ENCODE peak calls at places on chromosomes 12 and 14, in ten cellular contexts. H, V, N, C, E, D, W, L, F and G are unnamed samples.

GRCh38 chr14:36826614-36827013 is 165.0 kb downstream of the PAX9 start:
- DNase-seq in V (no peak), F (no peak), D (no peak), H (no peak), W (no peak), C (no peak), L (no peak), E (no peak), N (no peak), G (no peak)

GRCh38 chr12:79380402-79380801 is 310.4 kb downstream of the PAWR start:
- DNase-seq in C (no peak), F (no peak), W (no peak), E (no peak), H (no peak), D (no peak), N (no peak), L (no peak), V (no peak), G (no peak)

GRCh38 chr12:2268478-2269286 is 215.9 kb downstream of the CACNA1C start:
- DNase-seq in F (no peak), L (no peak), E (peak; percentile 90), C (no peak), N (no peak), D (no peak), H (peak; percentile 26), W (peak; percentile 78), V (peak; percentile 42), G (no peak)

GRCh38 chr14:103519837-103520212 is 2.8 kb downstream of the CKB start:
- DNase-seq in C (no peak), L (peak; percentile 46), E (no peak), D (no peak), W (no peak), N (no peak), V (no peak), H (no peak), F (no peak), G (no peak)

GRCh38 chr14:25233613-25234012 is 183.7 kb upstream of the STXBP6 start:
- DNase-seq in E (no peak), N (no peak), W (no peak), F (no peak), C (no peak), L (no peak), D (no peak), V (no peak), H (no peak), G (no peak)

GRCh38 chr12:69161835-69162234 is 77.5 kb upstream of the CPSF6 start:
- DNase-seq in C (no peak), W (no peak), H (no peak), N (peak; percentile 37), D (no peak), E (peak; percentile 41), F (peak; percentile 2), V (no peak), L (no peak), G (no peak)

GRCh38 chr12:95763809-95764253 is 26.7 kb downstream of the NTN4 start:
- DNase-seq in D (no peak), N (no peak), W (peak; percentile 28), C (no peak), V (peak; percentile 44), E (peak; percentile 97), H (peak; percentile 53), L (no peak), F (no peak), G (no peak)

GRCh38 chr12:95016120-95016519 is 12.6 kb upstream of the NDUFA12 start:
- DNase-seq in W (no peak), N (no peak), D (no peak), L (no peak), F (no peak), H (no peak), V (no peak), E (no peak), C (no peak), G (no peak)

GRCh38 chr12:51926064-51926632 is 18.8 kb downstream of the ACVRL1 start:
- DNase-seq in W (no peak), C (no peak), N (no peak), F (no peak), E (no peak), L (no peak), V (no peak), H (peak; percentile 62), D (no peak), G (no peak)

GRCh38 chr12:43728117-43728516 is 30.5 kb downstream of the PUS7L start:
- DNase-seq in W (no peak), E (peak; percentile 27), H (no peak), V (no peak), C (no peak), L (no peak), F (no peak), N (no peak), D (no peak), G (no peak)

GRCh38 chr12:106342397-106343212 is 14.9 kb upstream of the POLR3B start:
- DNase-seq in F (peak; percentile 92), D (no peak), H (no peak), V (peak; percentile 92), N (no peak), C (no peak), W (peak; percentile 63), E (peak; percentile 81), L (peak; percentile 49), G (no peak)

GRCh38 chr12:122166422-122167327 is 7.3 kb downstream of the IL31 start:
- DNase-seq in L (no peak), D (no peak), N (peak; percentile 68), W (no peak), C (no peak), V (no peak), F (no peak), E (no peak), H (no peak), G (no peak)

DNA sequence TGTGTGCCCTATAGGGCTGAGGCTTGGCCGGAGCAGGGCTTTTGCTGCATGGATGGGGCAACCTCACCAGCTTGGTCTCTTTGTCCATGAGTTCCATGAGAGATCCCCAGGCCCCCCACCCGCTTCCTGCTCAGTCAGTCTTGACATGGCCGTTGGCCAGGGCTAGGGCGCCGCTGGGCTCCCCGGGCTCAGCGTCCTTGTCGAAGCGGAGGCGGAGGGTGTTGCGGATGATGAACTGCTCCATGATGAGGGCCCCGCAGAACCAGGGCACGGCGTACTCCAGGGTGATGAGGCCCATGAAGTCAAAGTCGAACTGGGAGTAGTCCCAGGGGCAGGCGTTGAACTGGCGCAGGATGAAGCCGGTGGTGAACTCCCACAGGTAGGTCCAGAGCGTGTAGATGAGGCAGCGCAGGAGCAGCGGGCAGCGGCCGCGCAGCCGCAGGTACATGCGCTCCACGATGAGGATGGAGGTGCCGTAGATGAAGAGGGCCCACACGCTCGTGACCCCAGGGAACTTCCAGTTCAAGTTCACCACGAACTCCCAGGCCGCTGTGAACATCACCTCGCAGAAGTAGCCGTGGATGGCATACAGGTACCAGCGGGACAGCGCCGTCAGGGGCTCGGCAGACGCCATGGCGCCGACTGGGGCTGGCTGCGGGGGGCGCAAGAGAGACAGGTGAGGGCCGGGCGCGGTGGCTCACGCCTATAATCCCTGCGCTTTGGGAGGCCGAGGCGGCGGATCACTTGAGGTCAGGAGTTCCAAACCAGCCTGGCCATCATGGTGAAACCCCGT is 15.0 kb downstream of the TMEM229B start:
- DNase-seq in L (no peak), F (no peak), H (no peak), E (no peak), C (no peak), W (no peak), V (no peak), N (no peak), D (no peak), G (no peak)
- TF ChIP-seq CTCF in L (no peak), F (no peak), H (no peak), E (no peak), C (no peak), W (no peak), V (no peak), N (no peak), D (no peak), G (no peak)

GRCh38 chr14:72643317-72643801 is 250.5 kb downstream of the DPF3 start:
- DNase-seq in C (no peak), L (no peak), N (no peak), F (no peak), W (peak; percentile 90), D (no peak), E (peak; percentile 98), H (no peak), V (peak; percentile 35), G (no peak)
- TF ChIP-seq CTCF in C (no peak), L (no peak), N (no peak), F (no peak), W (no peak), D (no peak), E (no peak), H (no peak), V (no peak), G (no peak)

GRCh38 chr14:58942516-58942915 is 246.0 kb upstream of the DAAM1 start:
- DNase-seq in F (no peak), W (no peak), N (no peak), D (no peak), V (no peak), E (peak; percentile 42), H (no peak), C (no peak), L (no peak), G (no peak)

GRCh38 chr14:58947156-58947555 is 241.3 kb upstream of the DAAM1 start:
- DNase-seq in D (no peak), E (no peak), V (no peak), L (no peak), H (no peak), W (no peak), C (no peak), N (no peak), F (no peak), G (no peak)

GRCh38 chr14:58944226-58944769 is 244.2 kb upstream of the DAAM1 start:
- DNase-seq in C (no peak), F (no peak), L (no peak), W (no peak), E (no peak), D (no peak), N (no peak), H (peak; percentile 40), V (no peak), G (no peak)

GRCh38 chr14:58947816-58948440 is 240.5 kb upstream of the DAAM1 start:
- DNase-seq in H (no peak), D (no peak), V (no peak), F (no peak), N (no peak), L (no peak), C (no peak), E (peak; percentile 38), W (no peak), G (no peak)

GRCh38 chr14:58944957-58945356 is 243.5 kb upstream of the DAAM1 start:
- DNase-seq in E (no peak), H (no peak), W (no peak), V (no peak), D (no peak), C (no peak), F (no peak), N (no peak), L (no peak), G (no peak)
- TF ChIP-seq CTCF in E (no peak), H (no peak), W (no peak), V (no peak), D (no peak), C (no peak), F (no peak), N (no peak), L (no peak), G (no peak)

DNA sequence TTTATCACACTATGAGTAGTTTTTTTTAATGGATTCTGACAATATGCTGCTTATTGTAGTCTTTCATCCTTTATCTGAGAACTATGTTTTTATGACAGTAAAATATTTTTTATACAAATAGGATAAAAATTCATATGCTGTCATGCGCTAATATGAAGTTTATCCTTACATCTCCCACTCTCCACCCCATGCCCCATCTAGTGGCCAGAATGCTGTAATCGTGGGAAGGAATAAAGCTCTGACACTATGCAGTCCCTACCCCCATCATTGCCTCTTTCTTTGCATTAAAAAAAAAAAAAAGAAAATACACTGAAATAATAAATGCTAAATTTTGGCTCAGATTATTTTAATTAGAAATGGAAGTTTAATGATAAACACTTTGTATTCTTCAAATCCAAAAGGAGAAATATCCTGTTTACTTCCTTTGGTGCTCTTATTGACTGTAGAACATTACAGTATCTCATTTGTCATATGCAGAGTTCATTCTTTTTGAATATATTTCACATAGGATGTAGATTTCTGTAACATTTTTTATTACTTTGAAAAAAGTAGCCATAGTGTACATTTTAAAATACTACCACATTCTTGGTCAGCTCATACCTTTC is 145.9 kb upstream of the SLCO1C1 start:
- DNase-seq in C (no peak), E (peak; percentile 86), V (peak; percentile 41), W (no peak), H (peak; percentile 42), F (no peak), N (no peak), L (no peak), D (peak; percentile 18), G (no peak)
- TF ChIP-seq CTCF in C (no peak), E (peak; percentile 79), V (peak; percentile 67), W (peak; percentile 51), H (peak; percentile 74), F (peak; percentile 34), N (no peak), L (peak; percentile 14), D (peak; percentile 55), G (peak; percentile 77)